ENCODE peak calls at places on chromosome 12, in four cellular contexts. O is NCI-H2171, F is brain pericyte, Q is pancreas. V is an unnamed sample.

GRCh38 chr12:78229491-78230209 is 399.0 kb downstream of the NAV3 start:
- DNase-seq in O (no peak), Q (no peak), F (peak; percentile 25), V (no peak)

GRCh38 chr12:58074259-58074658 is 132.9 kb downstream of the ATP23 start:
- DNase-seq in F (no peak), O (no peak), Q (no peak), V (no peak)

GRCh38 chr12:110532644-110533043 is 30.5 kb downstream of the RAD9B start:
- DNase-seq in Q (no peak), O (no peak), F (no peak), V (no peak)

GRCh38 chr12:57456737-57457490 is 1.8 kb downstream of the INHBE start:
- DNase-seq in F (no peak), Q (no peak), O (no peak), V (no peak)

GRCh38 chr12:55745361-55746146 is 2.6 kb downstream of the GDF11 start:
- DNase-seq in F (no peak), O (peak; percentile 77), Q (no peak), V (no peak)

GRCh38 chr12:2057041-2057792 is 4.4 kb downstream of the CACNA1C start:
- DNase-seq in O (peak; percentile 78), F (no peak), Q (peak; percentile 12), V (peak; percentile 91)

GRCh38 chr12:13559318-13559978 is 362.9 kb downstream of the EMP1 start:
- DNase-seq in Q (peak; percentile 55), O (no peak), F (no peak), V (no peak)

GRCh38 chr12:104682790-104683279 is 226.1 kb downstream of the CHST11 start:
- DNase-seq in O (no peak), F (no peak), Q (no peak), V (no peak)

GRCh38 chr12:48936379-48936979 is 11.2 kb upstream of the FKBP11 start:
- DNase-seq in F (no peak), Q (peak; percentile 47), O (peak; percentile 8), V (peak; percentile 72)

V was measured in NCI-H1694.